ENCODE peak calls at places on chromosomes 6 and 20, in six cellular contexts. H is HCT116, C is SK-N-SH, J is endothelial cell of umbilical vein, W is GM12878, E is K562. Y is an unnamed sample.

GRCh38 chr20:5718896-5719595 is 31.2 kb upstream of the SHLD1 start:
- DNase-seq in E (no peak), C (no peak), W (no peak), J (no peak), H (no peak), Y (no peak)

GRCh38 chr6:116229287-116229913 is 24.5 kb downstream of the TSPYL4 start:
- DNase-seq in C (peak), H (peak), W (no peak), J (peak), E (peak), Y (no peak)

GRCh38 chr20:3901028-3901746 is 12.0 kb downstream of the PANK2 start:
- DNase-seq in J (no peak), W (no peak), C (no peak), H (no peak), E (no peak), Y (no peak)

GRCh38 chr20:54217762-54218161 is 9.9 kb downstream of the PFDN4 start:
- DNase-seq in E (no peak), J (no peak), H (no peak), W (no peak), C (no peak), Y (no peak)

GRCh38 chr6:101597711-101598110 is 204.2 kb downstream of the GRIK2 start:
- DNase-seq in W (no peak), H (peak), J (no peak), E (no peak), C (no peak), Y (no peak)

GRCh38 chr6:132961610-132962009 is 147.2 kb downstream of the RPS12 start:
- DNase-seq in J (no peak), C (no peak), H (no peak), E (peak), W (no peak), Y (no peak)

GRCh38 chr6:80449756-80450155 is 343.3 kb downstream of the BCKDHB start:
- DNase-seq in H (no peak), E (no peak), C (no peak), J (peak), W (no peak), Y (no peak)

GRCh38 chr20:24673678-24674570 is 204.5 kb downstream of the SYNDIG1 start:
- DNase-seq in C (no peak), E (no peak), H (no peak), W (no peak), J (no peak), Y (no peak)

GRCh38 chr20:44731657-44732056 is 14.0 kb upstream of the KCNK15 start:
- DNase-seq in H (no peak), W (no peak), E (no peak), C (no peak), J (no peak), Y (no peak)

GRCh38 chr6:139593081-139593480 is 218.6 kb upstream of the CITED2 start:
- DNase-seq in E (no peak), H (no peak), W (no peak), J (no peak), C (no peak), Y (no peak)
- H3K27ac ChIP-seq in E (no peak), H (no peak), W (no peak), J (no peak), C (no peak), Y (no peak)

DNA sequence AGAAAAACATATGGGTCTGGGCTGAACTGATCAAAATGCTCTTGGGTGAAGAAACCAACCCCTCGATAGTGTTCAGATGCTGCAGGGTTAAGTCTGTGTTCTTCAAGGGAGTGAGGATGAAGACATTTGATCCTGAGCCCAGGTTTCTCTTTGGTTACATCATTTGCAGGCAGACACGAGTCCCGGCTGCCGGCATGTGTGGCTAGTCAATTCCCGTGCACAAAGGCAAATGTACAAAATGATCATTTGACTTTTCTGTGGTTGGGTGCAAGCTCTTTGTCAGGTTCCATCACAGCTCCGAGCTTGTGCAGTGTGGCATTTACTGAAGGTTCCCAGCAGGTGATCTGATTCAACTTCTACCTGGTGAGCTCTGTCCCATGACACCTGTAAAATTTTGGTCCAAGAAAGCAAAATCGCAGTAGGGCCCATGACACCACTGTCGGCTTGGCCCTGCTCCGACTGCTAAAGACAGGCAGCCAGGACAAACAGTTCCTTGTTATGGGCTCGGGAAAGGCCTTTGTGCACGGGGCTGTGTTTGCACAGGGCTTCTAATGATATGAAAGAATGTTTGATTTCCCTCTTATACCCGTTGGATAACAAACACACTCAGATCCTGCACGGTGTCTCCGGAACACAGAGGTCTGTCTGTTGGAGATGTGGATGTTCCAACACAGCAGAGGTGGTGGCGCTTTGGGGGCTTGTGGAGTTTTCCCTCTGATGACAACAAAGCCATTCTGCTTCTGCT is 46.9 kb downstream of the GJA10 start:
- DNase-seq in C (no peak), E (no peak), J (no peak), H (no peak), W (no peak), Y (no peak)
- H3K9ac ChIP-seq in C (no peak), E (no peak), J (no peak), H (no peak), W (no peak), Y (no peak)

GRCh38 chr20:63653974-63654680 is 903 bp upstream of the STMN3 start:
- DNase-seq in E (no peak), H (no peak), C (no peak), J (no peak), W (no peak), Y (no peak)

GRCh38 chr20:63651942-63652191 is 1.4 kb downstream of the STMN3 start:
- DNase-seq in C (peak), J (no peak), E (peak), H (no peak), W (no peak), Y (no peak)

GRCh38 chr20:63653041-63653973 is at the start of gene STMN3:
- DNase-seq in J (peak), W (no peak), H (peak), C (peak), E (peak), Y (peak)

GRCh38 chr20:63655249-63655648 is 2.0 kb upstream of the STMN3 start:
- DNase-seq in H (no peak), C (no peak), E (no peak), J (no peak), W (no peak), Y (no peak)

DNA sequence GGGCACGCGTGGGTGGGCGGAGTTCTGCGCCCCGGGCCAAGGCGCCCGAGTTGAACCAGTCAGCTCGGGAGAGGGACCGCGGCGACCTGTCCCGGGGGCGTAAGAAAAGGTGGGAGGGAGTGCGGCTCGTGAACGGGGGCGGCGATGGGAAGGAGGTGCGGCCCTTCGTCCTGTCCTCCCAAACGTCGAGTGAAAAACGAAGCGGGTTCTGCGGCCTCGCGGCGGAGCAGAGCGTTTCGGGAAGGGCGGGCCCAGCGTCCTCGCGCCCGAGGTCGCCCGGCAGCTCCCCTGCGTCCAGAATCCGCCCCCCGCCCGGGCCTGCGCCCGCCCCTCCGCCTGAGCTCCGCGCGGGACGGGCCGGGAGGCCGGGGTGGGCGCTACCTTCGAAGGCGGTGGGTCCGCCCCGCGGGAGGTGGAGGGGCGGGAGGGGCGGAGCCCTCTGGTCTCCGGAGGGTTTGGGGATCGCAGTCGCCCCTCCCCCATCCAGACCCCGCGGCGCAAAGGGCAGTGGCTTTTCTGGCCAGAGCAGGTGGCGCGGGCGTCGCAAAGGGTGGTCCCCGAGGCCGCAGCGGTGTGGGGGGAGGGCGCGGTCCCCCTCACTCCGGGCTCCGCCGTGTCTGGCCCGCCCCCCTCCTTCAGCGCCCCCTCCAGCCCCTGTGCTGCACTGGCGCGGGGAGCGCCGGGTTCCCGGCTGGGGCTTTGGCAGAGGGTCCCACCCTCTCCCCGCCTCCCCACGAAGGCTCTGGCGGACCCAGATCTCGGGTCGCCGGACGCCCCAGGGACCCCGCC is 838 bp downstream of the STMN3 start:
- DNase-seq in J (no peak), C (peak), E (peak), H (no peak), W (no peak), Y (no peak)
- TF ChIP-seq POLR2AphosphoS5 in J (no peak), C (no peak), E (no peak), H (peak), W (no peak), Y (no peak)

DNA sequence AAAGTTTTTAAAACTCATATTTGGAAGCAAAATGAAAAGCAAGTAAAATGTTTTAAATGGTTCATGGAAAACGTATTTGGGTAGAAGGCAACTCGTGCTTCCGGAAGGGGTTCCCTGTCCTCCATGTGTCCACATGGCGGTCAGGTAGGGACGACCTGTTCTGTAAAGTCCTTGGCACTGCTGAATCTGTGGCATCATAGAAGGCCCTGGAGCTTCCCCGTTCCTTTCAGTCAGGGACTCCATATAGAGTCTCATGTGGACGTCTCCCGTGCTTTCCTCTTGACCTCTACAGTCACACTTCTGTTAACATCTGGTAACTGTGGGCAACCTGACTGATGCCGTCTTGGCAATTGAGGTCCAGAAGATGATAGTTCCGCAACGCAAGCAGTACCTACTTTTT is 11.4 kb downstream of the DYNLT1 start:
- DNase-seq in E (no peak), C (no peak), W (no peak), H (no peak), J (no peak), Y (no peak)
- H3K27ac ChIP-seq in E (no peak), C (peak), W (no peak), H (peak), J (peak), Y (no peak)

GRCh38 chr6:144266091-144266649 is 19.0 kb upstream of the UTRN start:
- DNase-seq in H (peak), E (no peak), C (no peak), J (peak), W (no peak), Y (no peak)
- H3K9ac ChIP-seq in H (peak), E (no peak), C (no peak), J (no peak), W (no peak), Y (no peak)

GRCh38 chr20:45890997-45891983 is at the start of the genes CTSA and NEURL2:
- DNase-seq in H (peak), J (peak), W (peak), C (peak), E (peak), Y (no peak)

GRCh38 chr20:45888681-45889080 is 1.3 kb upstream of the SPATA25 start:
- DNase-seq in W (no peak), J (no peak), C (no peak), E (no peak), H (no peak), Y (no peak)

GRCh38 chr20:45892828-45893500 is 1.8 kb downstream of the CTSA start:
- DNase-seq in C (no peak), J (no peak), W (no peak), H (no peak), E (no peak), Y (no peak)

GRCh38 chr20:45892049-45892816 is 1.1 kb downstream of the CTSA start:
- DNase-seq in C (peak), W (no peak), E (peak), H (no peak), J (peak), Y (no peak)

DNA sequence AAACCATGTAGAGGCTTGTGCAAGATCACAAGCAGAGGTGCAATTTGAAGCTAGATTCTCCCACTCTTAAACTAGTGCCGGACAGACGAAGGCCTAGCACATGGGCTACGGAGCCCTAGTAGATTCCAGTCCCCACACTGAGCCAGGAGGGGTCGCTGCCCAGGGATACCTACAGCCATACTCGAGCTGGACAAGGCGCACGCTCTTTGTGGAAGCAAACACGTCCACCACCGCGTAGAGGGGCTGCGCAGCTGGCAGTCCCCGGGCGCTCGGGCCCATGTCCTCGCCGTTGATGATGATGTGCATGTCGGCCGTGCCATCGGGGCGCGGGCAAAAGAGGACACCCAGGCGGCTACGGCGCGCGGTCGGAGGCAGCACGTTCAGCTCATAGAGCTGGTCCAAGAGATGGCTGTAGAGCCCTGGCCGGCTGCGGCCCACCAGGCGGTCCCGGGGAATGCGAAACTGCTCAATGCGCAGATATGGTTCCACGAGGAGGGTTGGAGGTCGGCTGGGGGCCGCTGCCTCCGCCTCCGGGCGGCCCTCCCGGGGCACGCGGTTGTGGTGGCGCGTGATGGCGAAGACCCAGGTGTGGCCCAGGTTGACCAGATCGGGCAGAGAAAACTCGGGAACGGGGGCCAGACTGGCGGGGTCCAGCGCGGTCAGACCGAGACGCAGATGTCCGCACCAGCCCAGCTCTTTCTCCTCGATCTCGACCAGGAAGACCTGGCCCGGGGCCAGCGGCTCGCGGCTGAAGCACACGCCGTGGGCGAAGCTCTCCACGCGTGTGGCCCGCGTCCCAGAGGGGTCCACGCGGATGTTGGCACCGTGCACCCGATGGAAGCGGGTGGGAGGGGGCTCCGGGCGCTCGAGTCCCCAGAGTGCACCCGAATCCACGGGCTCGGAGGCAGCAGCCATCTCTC is 671 bp downstream of the NEURL2 start:
- DNase-seq in H (no peak), E (peak), C (peak), J (peak), W (no peak), Y (no peak)
- TF ChIP-seq POLR2AphosphoS5 in H (no peak), E (no peak), C (no peak), J (peak), W (no peak), Y (no peak)

Y was measured in SK-N-MC.